ENCODE peak calls at places on chromosome 1, in seven cellular contexts. One of them, this sample, is unnamed.

GRCh38 chr1:17429183-17429582 is 10.3 kb downstream of the RCC2 start:
- DNase-seq in K562: no peak
- DNase-seq in fibroblast of lung: no peak
- DNase-seq in mammary epithelial cell: no peak
- DNase-seq in fibroblast of the aortic adventitia: no peak
- DNase-seq in stomach: no peak
- DNase-seq in CD8-positive, alpha-beta T cell: no peak
- DNase-seq in this sample: no peak

GRCh38 chr1:37807555-37808368 is at the start of the genes C1orf122 and YRDC:
- DNase-seq in K562: peak
- DNase-seq in fibroblast of lung: peak
- DNase-seq in mammary epithelial cell: peak
- DNase-seq in fibroblast of the aortic adventitia: peak
- DNase-seq in stomach: peak
- DNase-seq in CD8-positive, alpha-beta T cell: peak
- DNase-seq in this sample: peak

GRCh38 chr1:97621955-97622354 is 298.9 kb downstream of the DPYD start:
- DNase-seq in K562: no peak
- DNase-seq in fibroblast of lung: no peak
- DNase-seq in mammary epithelial cell: peak
- DNase-seq in fibroblast of the aortic adventitia: peak
- DNase-seq in stomach: no peak
- DNase-seq in CD8-positive, alpha-beta T cell: no peak
- DNase-seq in this sample: no peak

GRCh38 chr1:70085451-70085850 is 119.9 kb downstream of the LRRC40 start:
- DNase-seq in K562: no peak
- DNase-seq in fibroblast of lung: no peak
- DNase-seq in mammary epithelial cell: no peak
- DNase-seq in fibroblast of the aortic adventitia: no peak
- DNase-seq in stomach: no peak
- DNase-seq in CD8-positive, alpha-beta T cell: no peak
- DNase-seq in this sample: no peak

GRCh38 chr1:90384152-90384650 is 332.9 kb downstream of the BARHL2 start:
- DNase-seq in K562: no peak
- DNase-seq in fibroblast of lung: no peak
- DNase-seq in mammary epithelial cell: no peak
- DNase-seq in fibroblast of the aortic adventitia: no peak
- DNase-seq in stomach: no peak
- DNase-seq in CD8-positive, alpha-beta T cell: no peak
- DNase-seq in this sample: no peak

GRCh38 chr1:174171078-174171477 is 11.8 kb downstream of the RABGAP1L start:
- DNase-seq in K562: no peak
- DNase-seq in fibroblast of lung: no peak
- DNase-seq in mammary epithelial cell: no peak
- DNase-seq in fibroblast of the aortic adventitia: no peak
- DNase-seq in stomach: no peak
- DNase-seq in CD8-positive, alpha-beta T cell: no peak
- DNase-seq in this sample: no peak

GRCh38 chr1:16955186-16955585 is 25.2 kb downstream of the MFAP2 start:
- DNase-seq in K562: no peak
- DNase-seq in fibroblast of lung: no peak
- DNase-seq in mammary epithelial cell: no peak
- DNase-seq in fibroblast of the aortic adventitia: no peak
- DNase-seq in stomach: no peak
- DNase-seq in CD8-positive, alpha-beta T cell: no peak
- DNase-seq in this sample: no peak

GRCh38 chr1:85936470-85936869 is 220.1 kb downstream of the COL24A1 start:
- DNase-seq in K562: no peak
- DNase-seq in fibroblast of lung: no peak
- DNase-seq in mammary epithelial cell: no peak
- DNase-seq in fibroblast of the aortic adventitia: no peak
- DNase-seq in stomach: no peak
- DNase-seq in CD8-positive, alpha-beta T cell: no peak
- DNase-seq in this sample: no peak

GRCh38 chr1:26530898-26531598 is 1.5 kb downstream of the RPS6KA1 start:
- DNase-seq in K562: peak
- DNase-seq in fibroblast of lung: peak
- DNase-seq in mammary epithelial cell: peak
- DNase-seq in fibroblast of the aortic adventitia: peak
- DNase-seq in stomach: peak
- DNase-seq in CD8-positive, alpha-beta T cell: no peak
- DNase-seq in this sample: no peak

GRCh38 chr1:93735722-93736121 is 54.1 kb upstream of the BCAR3 start:
- DNase-seq in K562: no peak
- DNase-seq in fibroblast of lung: peak
- DNase-seq in mammary epithelial cell: peak
- DNase-seq in fibroblast of the aortic adventitia: peak
- DNase-seq in stomach: no peak
- DNase-seq in CD8-positive, alpha-beta T cell: no peak
- DNase-seq in this sample: peak

DNA sequence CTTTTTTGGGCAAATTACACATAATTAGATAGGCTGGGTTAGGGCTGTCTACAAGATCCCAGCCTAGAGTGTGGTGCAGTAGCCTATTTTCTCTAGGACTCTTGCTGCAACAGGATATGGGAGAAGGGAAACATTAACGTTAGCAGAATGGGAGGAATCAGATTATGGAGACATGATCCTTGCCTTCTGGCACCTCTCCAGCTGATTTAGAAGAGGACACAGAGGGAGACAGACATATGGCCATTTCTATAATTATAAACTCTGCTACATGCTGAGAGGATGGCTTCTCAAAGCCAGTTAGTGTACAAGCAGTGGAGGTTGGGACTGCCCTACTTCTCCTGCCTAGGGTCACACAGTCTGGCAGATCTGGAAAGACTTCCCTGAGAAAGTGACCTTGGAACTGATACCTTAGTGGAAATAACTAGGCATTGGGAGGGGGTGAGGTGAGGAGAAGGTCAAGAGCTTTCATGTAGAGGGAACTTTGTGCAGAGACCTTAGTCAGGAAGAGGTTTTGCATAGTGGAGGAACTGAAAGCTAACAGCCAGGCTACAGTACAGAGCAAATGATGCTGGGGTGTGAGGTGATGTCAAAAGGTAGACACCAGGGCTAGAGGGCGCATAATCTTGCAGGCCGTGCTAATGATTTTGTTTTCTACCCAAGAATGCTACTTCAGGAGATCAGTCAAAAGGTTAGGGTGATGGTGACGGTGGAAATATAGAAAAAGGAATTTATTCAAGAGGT is 1.2 kb upstream of the CD1D start:
- DNase-seq in K562: no peak
- DNase-seq in fibroblast of lung: no peak
- DNase-seq in mammary epithelial cell: no peak
- DNase-seq in fibroblast of the aortic adventitia: no peak
- DNase-seq in stomach: no peak
- DNase-seq in CD8-positive, alpha-beta T cell: no peak
- DNase-seq in this sample: no peak
- TF ChIP-seq CTCF in K562: no peak
- TF ChIP-seq CTCF in fibroblast of lung: no peak
- TF ChIP-seq CTCF in mammary epithelial cell: no peak
- TF ChIP-seq CTCF in fibroblast of the aortic adventitia: no peak
- TF ChIP-seq CTCF in stomach: no peak
- TF ChIP-seq CTCF in CD8-positive, alpha-beta T cell: no peak
- TF ChIP-seq CTCF in this sample: no peak

GRCh38 chr1:82777240-82777639 is 976.5 kb downstream of the ADGRL2 start:
- DNase-seq in K562: no peak
- DNase-seq in fibroblast of lung: no peak
- DNase-seq in mammary epithelial cell: no peak
- DNase-seq in fibroblast of the aortic adventitia: no peak
- DNase-seq in stomach: no peak
- DNase-seq in CD8-positive, alpha-beta T cell: no peak
- DNase-seq in this sample: no peak

GRCh38 chr1:82788038-82788437 is 987.3 kb downstream of the ADGRL2 start:
- DNase-seq in K562: no peak
- DNase-seq in fibroblast of lung: no peak
- DNase-seq in mammary epithelial cell: no peak
- DNase-seq in fibroblast of the aortic adventitia: no peak
- DNase-seq in stomach: no peak
- DNase-seq in CD8-positive, alpha-beta T cell: no peak
- DNase-seq in this sample: no peak

GRCh38 chr1:82783025-82783424 is 982.3 kb downstream of the ADGRL2 start:
- DNase-seq in K562: no peak
- DNase-seq in fibroblast of lung: peak
- DNase-seq in mammary epithelial cell: no peak
- DNase-seq in fibroblast of the aortic adventitia: no peak
- DNase-seq in stomach: no peak
- DNase-seq in CD8-positive, alpha-beta T cell: no peak
- DNase-seq in this sample: no peak

GRCh38 chr1:82778612-82779011 is 977.9 kb downstream of the ADGRL2 start:
- DNase-seq in K562: no peak
- DNase-seq in fibroblast of lung: no peak
- DNase-seq in mammary epithelial cell: no peak
- DNase-seq in fibroblast of the aortic adventitia: no peak
- DNase-seq in stomach: no peak
- DNase-seq in CD8-positive, alpha-beta T cell: no peak
- DNase-seq in this sample: no peak

GRCh38 chr1:82782599-82782998 is 981.9 kb downstream of the ADGRL2 start:
- DNase-seq in K562: no peak
- DNase-seq in fibroblast of lung: no peak
- DNase-seq in mammary epithelial cell: no peak
- DNase-seq in fibroblast of the aortic adventitia: no peak
- DNase-seq in stomach: no peak
- DNase-seq in CD8-positive, alpha-beta T cell: no peak
- DNase-seq in this sample: no peak
- H3K4me3 ChIP-seq in K562: no peak
- H3K4me3 ChIP-seq in fibroblast of lung: no peak
- H3K4me3 ChIP-seq in mammary epithelial cell: no peak
- H3K4me3 ChIP-seq in fibroblast of the aortic adventitia: no peak
- H3K4me3 ChIP-seq in stomach: no peak
- H3K4me3 ChIP-seq in CD8-positive, alpha-beta T cell: no peak
- H3K4me3 ChIP-seq in this sample: no peak

GRCh38 chr1:32239790-32240139 is 7.3 kb upstream of the FAM167B start:
- DNase-seq in K562: no peak
- DNase-seq in fibroblast of lung: no peak
- DNase-seq in mammary epithelial cell: no peak
- DNase-seq in fibroblast of the aortic adventitia: no peak
- DNase-seq in stomach: no peak
- DNase-seq in CD8-positive, alpha-beta T cell: no peak
- DNase-seq in this sample: no peak

GRCh38 chr1:32232558-32233304 is 10.5 kb downstream of the EIF3I start:
- DNase-seq in K562: no peak
- DNase-seq in fibroblast of lung: no peak
- DNase-seq in mammary epithelial cell: no peak
- DNase-seq in fibroblast of the aortic adventitia: no peak
- DNase-seq in stomach: no peak
- DNase-seq in CD8-positive, alpha-beta T cell: no peak
- DNase-seq in this sample: no peak

GRCh38 chr1:32231843-32232432 is 9.7 kb downstream of the EIF3I start:
- DNase-seq in K562: no peak
- DNase-seq in fibroblast of lung: no peak
- DNase-seq in mammary epithelial cell: no peak
- DNase-seq in fibroblast of the aortic adventitia: no peak
- DNase-seq in stomach: no peak
- DNase-seq in CD8-positive, alpha-beta T cell: no peak
- DNase-seq in this sample: no peak

GRCh38 chr1:32239335-32239734 is 7.7 kb upstream of the FAM167B start:
- DNase-seq in K562: no peak
- DNase-seq in fibroblast of lung: no peak
- DNase-seq in mammary epithelial cell: no peak
- DNase-seq in fibroblast of the aortic adventitia: no peak
- DNase-seq in stomach: no peak
- DNase-seq in CD8-positive, alpha-beta T cell: no peak
- DNase-seq in this sample: no peak

DNA sequence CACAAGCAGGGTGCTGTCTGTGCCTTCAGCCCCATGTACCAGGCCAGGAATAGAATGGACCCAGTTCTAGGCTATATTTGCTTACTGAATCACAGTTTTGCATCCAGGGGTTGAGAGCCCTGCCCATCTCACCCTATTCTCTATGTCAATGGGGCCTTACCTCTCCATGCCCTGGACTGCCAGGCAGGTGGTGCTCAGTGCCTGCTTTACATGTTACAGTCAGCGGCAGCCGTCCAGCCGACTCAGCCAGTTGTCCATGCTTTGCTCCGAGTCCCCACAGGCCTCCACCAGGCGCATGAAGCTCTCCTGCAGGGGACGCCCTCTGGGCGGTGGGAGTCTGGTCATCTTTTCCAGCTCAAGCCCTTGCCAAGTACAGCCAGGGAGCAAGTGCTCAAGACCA is 12.2 kb upstream of the FAM167B start:
- DNase-seq in K562: no peak
- DNase-seq in fibroblast of lung: no peak
- DNase-seq in mammary epithelial cell: no peak
- DNase-seq in fibroblast of the aortic adventitia: no peak
- DNase-seq in stomach: no peak
- DNase-seq in CD8-positive, alpha-beta T cell: no peak
- DNase-seq in this sample: no peak
- TF ChIP-seq CTCF in K562: no peak
- TF ChIP-seq CTCF in fibroblast of lung: no peak
- TF ChIP-seq CTCF in mammary epithelial cell: no peak
- TF ChIP-seq CTCF in fibroblast of the aortic adventitia: no peak
- TF ChIP-seq CTCF in stomach: no peak
- TF ChIP-seq CTCF in CD8-positive, alpha-beta T cell: no peak
- TF ChIP-seq CTCF in this sample: no peak

DNA sequence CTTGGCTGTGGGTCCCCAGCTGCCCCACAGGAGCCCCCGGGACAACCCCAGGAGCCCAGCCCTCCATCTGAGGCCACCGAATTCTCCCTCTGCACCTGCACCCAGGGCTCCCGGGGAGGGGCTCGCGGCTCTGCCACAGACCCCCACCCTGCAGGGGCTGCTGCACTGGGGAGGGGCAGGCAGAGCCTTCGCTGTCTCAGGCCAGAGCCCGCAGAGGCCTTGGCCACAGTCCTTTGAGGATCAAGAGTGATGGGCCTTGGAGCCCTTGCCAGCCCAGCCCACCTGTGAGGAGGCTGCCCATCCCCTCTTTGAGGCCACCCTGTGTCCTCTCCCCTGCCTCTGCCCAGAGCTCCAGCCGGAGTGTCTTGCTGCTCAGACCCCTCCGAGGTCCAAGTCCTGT is 6.5 kb downstream of the PERM1 start:
- DNase-seq in K562: no peak
- DNase-seq in fibroblast of lung: no peak
- DNase-seq in mammary epithelial cell: no peak
- DNase-seq in fibroblast of the aortic adventitia: no peak
- DNase-seq in stomach: no peak
- DNase-seq in CD8-positive, alpha-beta T cell: no peak
- DNase-seq in this sample: no peak
- H3K4me3 ChIP-seq in K562: no peak
- H3K4me3 ChIP-seq in fibroblast of lung: no peak
- H3K4me3 ChIP-seq in mammary epithelial cell: no peak
- H3K4me3 ChIP-seq in fibroblast of the aortic adventitia: no peak
- H3K4me3 ChIP-seq in stomach: no peak
- H3K4me3 ChIP-seq in CD8-positive, alpha-beta T cell: no peak
- H3K4me3 ChIP-seq in this sample: no peak